ENCODE peak calls at places on chromosomes 7 and 10, in nine cellular contexts. B is gastrocnemius medialis; C is endothelial cell of umbilical vein; O is H7; V is B cell; R is CD4-positive, CD25-positive, alpha-beta regulatory T cell; Q is Panc1; P is effector memory CD8-positive, alpha-beta T cell; J is stimulated activated CD4-positive, alpha-beta T cell treated with anti-CD3 and anti-CD28 coated beads, Interleukin-4, amount 100 ng/mL, for 48 hours. Y is an unnamed sample.

GRCh38 chr10:28400176-28400575 is 97.3 kb upstream of the MPP7 start:
- DNase-seq in J (no peak), P (no peak), B (no peak), C (no peak), O (no peak), V (no peak), Q (no peak), R (no peak), Y (no peak)

GRCh38 chr10:4670737-4671136 is 155.3 kb upstream of the AKR1E2 start:
- DNase-seq in Q (no peak), V (no peak), B (no peak), C (no peak), O (no peak), J (no peak), P (no peak), R (no peak), Y (no peak)

GRCh38 chr10:64039208-64039607 is 518.0 kb downstream of the REEP3 start:
- DNase-seq in V (no peak), Q (no peak), B (no peak), R (no peak), C (no peak), O (no peak), J (no peak), P (no peak), Y (no peak)

GRCh38 chr7:519429-519973 is at the start of gene PDGFA:
- DNase-seq in C (no peak), Q (no peak), V (no peak), R (peak; percentile 31), P (no peak), B (no peak), O (peak; percentile 89), J (no peak), Y (no peak)

GRCh38 chr10:100799881-100800280 is 54.5 kb downstream of the PAX2 start:
- DNase-seq in V (no peak), O (no peak), C (no peak), J (no peak), P (no peak), B (no peak), Q (no peak), R (no peak), Y (no peak)

GRCh38 chr10:108037061-108037460 is 872.6 kb upstream of the SORCS1 start:
- DNase-seq in O (no peak), C (no peak), Q (no peak), J (no peak), R (no peak), V (no peak), P (no peak), B (no peak), Y (no peak)

GRCh38 chr10:122999347-122999746 is 9.2 kb downstream of the IKZF5 start:
- DNase-seq in C (no peak), V (no peak), B (no peak), P (no peak), R (no peak), O (no peak), J (no peak), Q (no peak), Y (no peak)

GRCh38 chr7:155809332-155809946 is 2.8 kb downstream of the SHH start:
- DNase-seq in P (no peak), B (no peak), V (no peak), Q (no peak), O (peak; percentile 84), C (no peak), R (no peak), J (no peak), Y (no peak)

GRCh38 chr10:60208676-60209269 is 180.9 kb downstream of the ANK3 start:
- DNase-seq in V (no peak), O (no peak), J (no peak), R (peak; percentile 12), C (peak; percentile 55), B (no peak), Q (peak; percentile 25), P (no peak), Y (peak; percentile 6)

GRCh38 chr10:71221586-71222202 is 9.3 kb downstream of the UNC5B start:
- DNase-seq in R (no peak), O (no peak), C (no peak), B (no peak), V (no peak), J (no peak), Q (no peak), P (no peak), Y (no peak)

GRCh38 chr10:119299531-119299930 is 92.2 kb downstream of the GRK5 start:
- DNase-seq in R (peak; percentile 43), Q (no peak), O (no peak), J (no peak), V (no peak), C (no peak), P (no peak), B (no peak), Y (no peak)

GRCh38 chr7:83861-84632 is 108.3 kb upstream of the FAM20C start:
- DNase-seq in V (no peak), B (no peak), J (no peak), Q (no peak), P (no peak), C (no peak), O (peak; percentile 54), R (no peak), Y (no peak)

GRCh38 chr7:158024351-158024715 is 563.3 kb downstream of the PTPRN2 start:
- DNase-seq in J (no peak), P (no peak), V (no peak), O (no peak), C (no peak), Q (no peak), B (no peak), R (no peak), Y (no peak)

GRCh38 chr7:116956515-116956804 is 3.2 kb downstream of the ST7 start:
- DNase-seq in B (no peak), J (no peak), O (no peak), V (no peak), C (no peak), Q (no peak), R (no peak), P (no peak), Y (no peak)

GRCh38 chr7:68321076-68321639 is 1277.1 kb upstream of the AUTS2 start:
- DNase-seq in V (no peak), R (no peak), C (no peak), P (no peak), Q (no peak), B (peak; percentile 70), O (no peak), J (no peak), Y (no peak)

GRCh38 chr7:109213081-109213480 is 643.4 kb downstream of the DNAJB9 start:
- DNase-seq in O (no peak), R (no peak), P (no peak), C (no peak), B (no peak), V (no peak), J (no peak), Q (no peak), Y (no peak)

GRCh38 chr7:42745357-42746022 is 166.4 kb downstream of the C7orf25 start:
- DNase-seq in B (peak; percentile 18), Q (peak; percentile 2), P (no peak), R (peak; percentile 34), C (no peak), V (no peak), J (peak; percentile 23), O (no peak), Y (no peak)

GRCh38 chr10:14801693-14802092 is 27.0 kb upstream of the FAM107B start:
- DNase-seq in R (no peak), P (no peak), C (peak; percentile 90), V (no peak), B (no peak), Q (no peak), J (no peak), O (peak; percentile 35), Y (no peak)

GRCh38 chr7:106848851-106849442 is 16.1 kb upstream of the PIK3CG start:
- DNase-seq in P (no peak), R (no peak), V (no peak), B (no peak), Q (no peak), O (no peak), J (no peak), C (no peak), Y (peak; percentile 98)

GRCh38 chr7:96277921-96278320 is 44.0 kb downstream of the SLC25A13 start:
- DNase-seq in J (no peak), Q (no peak), R (no peak), B (no peak), P (no peak), C (no peak), V (no peak), O (no peak), Y (no peak)

GRCh38 chr10:35074266-35074665 is 15.9 kb downstream of the CUL2 start:
- DNase-seq in P (no peak), Q (no peak), J (no peak), O (no peak), C (no peak), B (no peak), R (no peak), V (no peak), Y (no peak)

GRCh38 chr10:132400547-132401151 is 3.6 kb downstream of the PWWP2B start:
- DNase-seq in J (no peak), V (no peak), Q (no peak), O (peak; percentile 70), C (no peak), B (no peak), R (no peak), P (no peak), Y (no peak)

GRCh38 chr10:103765981-103766380 is 89.4 kb downstream of the SH3PXD2A start:
- DNase-seq in J (peak; percentile 59), O (no peak), R (peak; percentile 92), V (peak; percentile 52), Q (no peak), B (no peak), C (no peak), P (peak; percentile 76), Y (no peak)

GRCh38 chr7:102258749-102259107 is 27.9 kb upstream of the SH2B2 start:
- DNase-seq in V (no peak), P (no peak), O (no peak), J (no peak), R (no peak), C (no peak), Q (no peak), B (no peak), Y (no peak)

GRCh38 chr7:157357129-157358040 is 20.6 kb downstream of the DNAJB6 start:
- DNase-seq in C (no peak), J (no peak), Q (no peak), R (peak; percentile 39), P (no peak), O (no peak), B (no peak), V (no peak), Y (no peak)

GRCh38 chr7:107937514-107937913 is 46.5 kb downstream of the DLD start:
- DNase-seq in O (no peak), J (no peak), Q (no peak), C (no peak), R (no peak), B (no peak), P (no peak), V (no peak), Y (no peak)

GRCh38 chr7:44321796-44322195 is 3.6 kb downstream of the CAMK2B start:
- DNase-seq in Q (no peak), V (no peak), C (no peak), R (no peak), O (no peak), P (no peak), B (no peak), J (no peak), Y (no peak)

GRCh38 chr10:113960617-113961260 is 82.9 kb upstream of the ADRB1 start:
- DNase-seq in P (peak; percentile 61), C (no peak), Q (no peak), R (peak; percentile 72), J (peak; percentile 4), V (no peak), O (peak; percentile 11), B (no peak), Y (no peak)

GRCh38 chr7:114818501-114818900 is 103.4 kb upstream of the MDFIC start:
- DNase-seq in Q (peak; percentile 20), P (no peak), B (no peak), O (no peak), J (no peak), V (no peak), C (no peak), R (no peak), Y (peak; percentile 47)

Y was measured in epithelial cell of proximal tubule.